ENCODE peak calls at places on chromosome X, in eight cellular contexts. F is SJSA1, S is keratinocyte, B is OCI-LY7, H is adrenal gland, K is kidney, P is psoas muscle, R is heart left ventricle. Q is an unnamed sample. For H3K4me1, the result is how much of the 10 kb centered on the place peaks cover.

GRCh38 chrX:83916525-83916924 is 55.6 kb downstream of the CYLC1 start:
- DNase-seq in F (no peak), S (no peak), B (peak), H (no peak), K (no peak), P (no peak), R (no peak), Q (peak)

GRCh38 chrX:36431819-36432218 is 512.3 kb downstream of the CFAP47 start:
- DNase-seq in F (no peak), S (no peak), B (no peak), H (no peak), K (no peak), P (no peak), R (no peak), Q (no peak)

GRCh38 chrX:8913665-8914409 is 112.7 kb upstream of the FAM9A start:
- DNase-seq in F (no peak), S (no peak), B (no peak), H (no peak), K (no peak), P (no peak), R (no peak), Q (no peak)

GRCh38 chrX:9456250-9457074 is 8.4 kb upstream of the TBL1X start:
- DNase-seq in F (no peak), S (no peak), B (no peak), H (no peak), K (no peak), P (no peak), R (no peak), Q (no peak)

GRCh38 chrX:16992411-16992810 is 46.0 kb downstream of the REPS2 start:
- DNase-seq in F (no peak), S (no peak), B (no peak), H (no peak), K (no peak), P (no peak), R (no peak), Q (no peak)

GRCh38 chrX:109635151-109635550 is 10.2 kb upstream of the KCNE5 start:
- DNase-seq in F (no peak), S (no peak), B (peak), H (no peak), K (no peak), P (no peak), R (no peak), Q (no peak)

GRCh38 chrX:20231598-20231997 is 35.1 kb downstream of the RPS6KA3 start:
- DNase-seq in F (no peak), S (no peak), B (no peak), H (no peak), K (no peak), P (no peak), R (no peak), Q (no peak)

GRCh38 chrX:140091276-140091886 is 126.1 kb upstream of the CXorf66 start:
- DNase-seq in F (peak), S (no peak), B (no peak), H (peak), K (peak), P (peak), R (peak), Q (peak)

GRCh38 chrX:45900751-45901150 is 644.5 kb downstream of the ZNF674 start:
- DNase-seq in F (no peak), S (no peak), B (no peak), H (no peak), K (no peak), P (no peak), R (no peak), Q (no peak)

GRCh38 chrX:40169193-40170086 is 71.7 kb upstream of the BCOR start:
- DNase-seq in F (peak), S (no peak), B (peak), H (peak), K (peak), P (peak), R (peak), Q (peak)

GRCh38 chrX:13938053-13938765 is 91.5 kb downstream of the GEMIN8 start:
- DNase-seq in F (no peak), S (no peak), B (no peak), H (peak), K (peak), P (peak), R (peak), Q (peak)

GRCh38 chrX:141733371-141733770 is 34.8 kb upstream of the SPANXD start:
- DNase-seq in F (no peak), S (no peak), B (no peak), H (no peak), K (no peak), P (no peak), R (no peak), Q (no peak)

GRCh38 chrX:8841911-8842310 is 40.7 kb upstream of the FAM9A start:
- DNase-seq in F (no peak), S (no peak), B (no peak), H (no peak), K (no peak), P (no peak), R (no peak), Q (no peak)

GRCh38 chrX:37785569-37785968 is 5.7 kb downstream of the CYBB start:
- DNase-seq in F (no peak), S (no peak), B (no peak), H (no peak), K (no peak), P (no peak), R (no peak), Q (no peak)

GRCh38 chrX:20218809-20219505 is 47.8 kb downstream of the RPS6KA3 start:
- DNase-seq in F (no peak), S (no peak), B (no peak), H (no peak), K (no peak), P (no peak), R (no peak), Q (peak)

GRCh38 chrX:11334165-11334564 is 41.0 kb downstream of the AMELX start:
- DNase-seq in F (no peak), S (no peak), B (no peak), H (no peak), K (no peak), P (no peak), R (no peak), Q (no peak)

GRCh38 chrX:106007815-106008214 is 30.7 kb downstream of the SERPINA7 start:
- DNase-seq in F (no peak), S (no peak), B (no peak), H (no peak), K (no peak), P (no peak), R (no peak), Q (no peak)

GRCh38 chrX:77003956-77004355 is 443.2 kb upstream of the FGF16 start:
- DNase-seq in F (no peak), S (no peak), B (no peak), H (no peak), K (no peak), P (no peak), R (no peak), Q (no peak)

GRCh38 chrX:136975642-136976518 is 57.9 kb downstream of the GPR101 start:
- DNase-seq in F (no peak), S (no peak), B (no peak), H (no peak), K (no peak), P (no peak), R (no peak), Q (no peak)

GRCh38 chrX:87078231-87078630 is 439.4 kb upstream of the KLHL4 start:
- DNase-seq in F (no peak), S (no peak), B (no peak), H (no peak), K (no peak), P (no peak), R (no peak), Q (no peak)

GRCh38 chrX:85375333-85375738 is 4.1 kb downstream of the POF1B start:
- DNase-seq in F (no peak), S (no peak), B (no peak), H (no peak), K (no peak), P (no peak), R (no peak), Q (peak)

GRCh38 chrX:39766085-39766726 is 331.6 kb downstream of the BCOR start:
- DNase-seq in F (no peak), S (no peak), B (peak), H (no peak), K (no peak), P (no peak), R (no peak), Q (no peak)

GRCh38 chrX:45735571-45735970 is 534.9 kb upstream of the DIPK2B start:
- DNase-seq in F (no peak), S (no peak), B (no peak), H (no peak), K (no peak), P (no peak), R (no peak), Q (no peak)

GRCh38 chrX:68084765-68085164 is 348.5 kb downstream of the OPHN1 start:
- DNase-seq in F (no peak), S (no peak), B (no peak), H (no peak), K (no peak), P (no peak), R (no peak), Q (no peak)

GRCh38 chrX:57156397-57157049 is 19.3 kb upstream of the SPIN2A start:
- DNase-seq in F (no peak), S (no peak), B (peak), H (peak), K (no peak), P (no peak), R (no peak), Q (peak)

GRCh38 chrX:135892781-135893180 is 463 bp downstream of the CT45A10 start:
- DNase-seq in F (no peak), S (no peak), B (no peak), H (no peak), K (peak), P (no peak), R (no peak), Q (no peak)

GRCh38 chrX:37701588-37701987 is 16.0 kb downstream of the XK start:
- DNase-seq in F (no peak), S (no peak), B (no peak), H (no peak), K (no peak), P (peak), R (no peak), Q (peak)

GRCh38 chrX:15849555-15849954 is 5.1 kb downstream of the AP1S2 start:
- DNase-seq in F (no peak), S (no peak), B (no peak), H (no peak), K (no peak), P (no peak), R (no peak), Q (no peak)

GRCh38 chrX:120749141-120749846 is 119.4 kb upstream of the C1GALT1C1 start:
- DNase-seq in F (no peak), S (no peak), B (peak), H (no peak), K (no peak), P (no peak), R (no peak), Q (no peak)

GRCh38 chrX:12709047-12709446 is 82.2 kb upstream of the PRPS2 start:
- DNase-seq in F (no peak), S (no peak), B (no peak), H (no peak), K (no peak), P (no peak), R (no peak), Q (no peak)

GRCh38 chrX:118530537-118530936 is 34.9 kb downstream of the DOCK11 start:
- DNase-seq in F (no peak), S (no peak), B (no peak), H (no peak), K (no peak), P (no peak), R (no peak), Q (no peak)
- H3K4me3 ChIP-seq in F (no peak), S (no peak), B (no peak), H (no peak), K (no peak), P (no peak), R (no peak), Q (no peak)

GRCh38 chrX:51889851-51890250 is 3.6 kb upstream of the MAGED1 start:
- DNase-seq in F (no peak), S (no peak), B (no peak), H (no peak), K (no peak), P (no peak), R (no peak), Q (no peak)
- H3K4me1 ChIP-seq in F (under half), S (under half), B (under half), H (under half), K (under half), P (under half), R (under half), Q (under half)

DNA sequence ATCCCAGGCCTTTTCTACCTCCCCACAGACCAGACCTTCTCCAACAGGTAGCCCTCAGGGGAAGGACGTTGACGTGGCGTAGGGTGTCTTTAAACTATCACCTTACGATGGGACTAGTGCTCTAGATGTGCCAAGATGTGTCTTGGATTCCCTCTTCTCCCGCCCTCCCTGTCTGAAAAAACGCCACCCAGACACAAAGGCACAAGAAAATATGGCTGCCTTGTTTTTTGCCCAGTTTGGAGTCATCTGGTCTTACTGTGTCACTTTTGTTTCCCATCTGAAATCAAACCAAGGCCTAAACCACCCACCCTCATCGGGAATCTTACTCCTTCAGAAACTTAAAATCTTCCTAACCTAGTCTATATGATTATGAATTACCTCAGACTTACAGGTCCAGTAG is 235.4 kb downstream of the OR13H1 start:
- DNase-seq in F (no peak), S (no peak), B (no peak), H (no peak), K (no peak), P (no peak), R (no peak), Q (no peak)
- H3K4me3 ChIP-seq in F (no peak), S (peak), B (no peak), H (peak), K (no peak), P (peak), R (no peak), Q (no peak)

GRCh38 chrX:107715331-107716044 is 60.1 kb downstream of the TSC22D3 start:
- DNase-seq in F (no peak), S (no peak), B (peak), H (peak), K (no peak), P (no peak), R (no peak), Q (no peak)

GRCh38 chrX:107712231-107713204 is 63.1 kb downstream of the TSC22D3 start:
- DNase-seq in F (no peak), S (no peak), B (no peak), H (no peak), K (no peak), P (peak), R (no peak), Q (no peak)

GRCh38 chrX:107716045-107716684 is 59.4 kb downstream of the TSC22D3 start:
- DNase-seq in F (peak), S (no peak), B (peak), H (peak), K (peak), P (no peak), R (peak), Q (peak)

GRCh38 chrX:107713205-107714195 is 62.1 kb downstream of the TSC22D3 start:
- DNase-seq in F (no peak), S (no peak), B (no peak), H (no peak), K (no peak), P (no peak), R (no peak), Q (no peak)

GRCh38 chrX:107714196-107714811 is 61.3 kb downstream of the TSC22D3 start:
- DNase-seq in F (no peak), S (no peak), B (no peak), H (peak), K (no peak), P (no peak), R (no peak), Q (no peak)
- H3K4me1 ChIP-seq in F (under half), S (half or more), B (half or more), H (under half), K (under half), P (under half), R (under half), Q (under half)

GRCh38 chrX:964831-965416 is 247.5 kb downstream of the CRLF2 start:
- DNase-seq in F (peak), S (no peak), B (no peak), H (no peak), K (no peak), P (no peak), R (no peak), Q (no peak)
- H3K4me3 ChIP-seq in F (no peak), S (no peak), B (no peak), H (no peak), K (no peak), P (no peak), R (no peak), Q (no peak)

DNA sequence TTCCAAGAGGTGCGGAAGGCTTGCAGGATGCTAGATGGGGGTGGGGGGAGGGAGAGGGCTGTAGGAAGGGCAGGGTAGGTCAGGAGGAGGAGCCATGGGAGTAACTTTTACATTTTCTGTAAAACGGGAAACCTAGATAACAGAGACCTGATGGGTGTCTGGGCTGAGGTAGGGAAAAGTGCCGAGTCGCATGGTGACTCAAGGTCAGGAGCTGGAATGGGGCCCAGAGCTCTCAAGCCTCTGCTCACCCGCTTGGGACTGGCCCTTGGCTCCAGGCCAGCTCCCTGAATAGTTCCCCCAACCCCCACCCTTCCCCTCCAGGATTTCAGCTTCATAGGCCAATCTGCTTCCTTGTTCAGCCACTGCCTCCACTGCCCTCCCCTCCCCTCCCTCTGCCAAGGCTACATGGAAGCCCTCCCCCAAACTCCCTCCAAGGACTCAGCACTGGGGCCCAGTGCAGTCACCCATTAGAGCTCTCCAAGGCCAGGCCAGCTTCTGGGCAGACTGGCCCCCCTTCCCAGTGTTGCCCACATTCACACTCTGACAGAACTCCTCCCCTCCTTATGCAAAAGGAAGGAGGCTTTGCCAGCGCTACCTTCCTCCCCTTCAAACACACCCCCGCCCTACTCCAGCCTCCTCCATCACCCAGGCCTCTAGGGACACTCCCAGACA is 43.6 kb downstream of the TSC22D3 start:
- DNase-seq in F (peak), S (no peak), B (no peak), H (peak), K (peak), P (peak), R (peak), Q (peak)
- H3K4me1 ChIP-seq in F (under half), S (under half), B (under half), H (half or more), K (under half), P (half or more), R (under half), Q (under half)

GRCh38 chrX:152899111-152899873 is 1.4 kb downstream of the ZNF185 start:
- DNase-seq in F (no peak), S (no peak), B (no peak), H (no peak), K (peak), P (no peak), R (no peak), Q (no peak)

GRCh38 chrX:152896450-152896849 is 1.4 kb upstream of the ZNF185 start:
- DNase-seq in F (peak), S (no peak), B (no peak), H (no peak), K (peak), P (no peak), R (no peak), Q (no peak)

GRCh38 chrX:152895724-152896420 is 2.0 kb upstream of the ZNF185 start:
- DNase-seq in F (peak), S (no peak), B (no peak), H (no peak), K (peak), P (no peak), R (no peak), Q (no peak)

GRCh38 chrX:152898442-152898841 is 575 bp downstream of the ZNF185 start:
- DNase-seq in F (no peak), S (no peak), B (no peak), H (no peak), K (peak), P (no peak), R (no peak), Q (no peak)

DNA sequence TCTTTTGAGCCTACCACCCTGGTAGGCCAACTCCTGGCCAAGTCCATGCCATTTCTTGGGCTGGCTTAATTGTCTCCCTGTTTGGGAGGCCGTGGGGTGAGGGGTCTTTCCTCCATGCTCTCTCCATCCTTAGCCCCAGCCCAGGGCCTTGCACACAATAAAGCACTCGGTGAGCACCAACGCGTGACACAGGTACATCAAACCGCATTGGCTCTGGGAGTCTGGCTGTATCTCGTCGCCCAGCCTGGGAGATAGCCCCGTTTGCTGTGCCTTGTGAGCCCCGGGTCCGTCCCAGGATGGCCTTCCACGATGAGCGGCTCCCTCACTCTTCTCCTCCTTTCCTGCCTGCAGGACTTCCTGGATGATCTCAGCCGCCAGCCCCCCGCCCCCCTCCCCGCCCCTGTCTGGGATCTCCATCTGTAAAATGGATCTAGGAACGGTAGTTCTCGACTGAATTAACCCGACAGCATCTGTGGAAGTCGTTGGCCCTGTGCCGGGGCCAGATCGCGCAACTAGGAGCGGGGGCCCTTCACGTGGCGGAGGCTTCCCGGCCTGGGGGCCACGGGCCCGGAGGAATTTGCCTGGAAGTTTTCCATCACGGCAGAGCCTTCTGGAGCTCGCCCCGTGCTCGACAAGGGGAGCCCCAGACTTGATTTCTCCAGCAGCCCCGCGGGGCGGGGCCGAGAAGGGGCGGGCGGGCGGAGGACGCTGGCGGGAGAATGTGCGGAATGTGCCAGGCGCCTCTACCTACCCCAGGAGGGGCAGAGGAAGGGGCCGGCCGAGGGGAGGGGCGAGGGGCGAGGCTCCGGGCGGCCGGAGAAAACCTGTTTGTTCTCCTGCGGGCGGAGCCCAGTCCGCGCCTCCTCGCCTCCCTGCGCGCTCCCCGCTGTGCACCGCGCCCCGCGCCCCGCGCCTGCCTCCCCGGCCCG is at the start of gene ZNF185:
- DNase-seq in F (peak), S (no peak), B (no peak), H (no peak), K (peak), P (no peak), R (no peak), Q (no peak)
- H3K4me3 ChIP-seq in F (peak), S (peak), B (no peak), H (no peak), K (peak), P (peak), R (peak), Q (peak)

Q was measured in BE2C.